ENCODE peak calls at places on chromosome 5, in seven cellular contexts. One of them, this sample, is unnamed. For H3K4me1, the result is how much of the 10 kb centered on the place peaks cover.

GRCh38 chr5:139061274-139061673 is 136.9 kb downstream of the SIL1 start:
- DNase-seq in thoracic aorta: peak
- DNase-seq in HCT116: no peak
- DNase-seq in body of pancreas: peak
- DNase-seq in lung: no peak
- DNase-seq in heart right ventricle: peak
- DNase-seq in GM23338: no peak
- DNase-seq in this sample: no peak

GRCh38 chr5:147098233-147098790 is 136.5 kb upstream of the STK32A start:
- DNase-seq in GM23338: peak
- DNase-seq in heart right ventricle: no peak
- DNase-seq in HCT116: peak
- DNase-seq in lung: no peak
- DNase-seq in body of pancreas: peak
- DNase-seq in thoracic aorta: no peak
- DNase-seq in this sample: no peak

GRCh38 chr5:59661939-59662615 is 231.4 kb downstream of the PDE4D start:
- DNase-seq in HCT116: no peak
- DNase-seq in lung: no peak
- DNase-seq in thoracic aorta: no peak
- DNase-seq in body of pancreas: no peak
- DNase-seq in GM23338: peak
- DNase-seq in heart right ventricle: no peak
- DNase-seq in this sample: no peak

GRCh38 chr5:150987746-150988145 is 32.6 kb upstream of the GPX3 start:
- DNase-seq in body of pancreas: no peak
- DNase-seq in GM23338: no peak
- DNase-seq in HCT116: no peak
- DNase-seq in lung: no peak
- DNase-seq in thoracic aorta: no peak
- DNase-seq in heart right ventricle: no peak
- DNase-seq in this sample: no peak

GRCh38 chr5:75461679-75462078 is 49.8 kb downstream of the CERT1 start:
- DNase-seq in lung: no peak
- DNase-seq in heart right ventricle: no peak
- DNase-seq in GM23338: no peak
- DNase-seq in body of pancreas: no peak
- DNase-seq in HCT116: no peak
- DNase-seq in thoracic aorta: no peak
- DNase-seq in this sample: no peak

GRCh38 chr5:39671421-39672110 is 246.8 kb upstream of the DAB2 start:
- DNase-seq in heart right ventricle: no peak
- DNase-seq in body of pancreas: no peak
- DNase-seq in HCT116: no peak
- DNase-seq in lung: no peak
- DNase-seq in thoracic aorta: no peak
- DNase-seq in GM23338: no peak
- DNase-seq in this sample: no peak

GRCh38 chr5:74995931-74996330 is 56.4 kb downstream of the GCNT4 start:
- DNase-seq in heart right ventricle: no peak
- DNase-seq in GM23338: no peak
- DNase-seq in thoracic aorta: no peak
- DNase-seq in body of pancreas: no peak
- DNase-seq in HCT116: no peak
- DNase-seq in lung: no peak
- DNase-seq in this sample: no peak

GRCh38 chr5:69295088-69295754 is 37.4 kb downstream of the CCDC125 start:
- DNase-seq in body of pancreas: no peak
- DNase-seq in lung: no peak
- DNase-seq in GM23338: peak
- DNase-seq in heart right ventricle: no peak
- DNase-seq in thoracic aorta: no peak
- DNase-seq in HCT116: no peak
- DNase-seq in this sample: no peak

GRCh38 chr5:91162534-91163381 is 220.4 kb downstream of the ARRDC3 start:
- DNase-seq in lung: peak
- DNase-seq in HCT116: peak
- DNase-seq in body of pancreas: peak
- DNase-seq in thoracic aorta: peak
- DNase-seq in GM23338: no peak
- DNase-seq in heart right ventricle: no peak
- DNase-seq in this sample: peak

GRCh38 chr5:170960567-170960966 is 98.7 kb downstream of the RANBP17 start:
- DNase-seq in body of pancreas: no peak
- DNase-seq in HCT116: no peak
- DNase-seq in GM23338: no peak
- DNase-seq in heart right ventricle: no peak
- DNase-seq in thoracic aorta: no peak
- DNase-seq in lung: no peak
- DNase-seq in this sample: no peak

GRCh38 chr5:159211712-159212111 is 2.4 kb upstream of the RNF145 start:
- DNase-seq in body of pancreas: no peak
- DNase-seq in lung: peak
- DNase-seq in heart right ventricle: no peak
- DNase-seq in GM23338: no peak
- DNase-seq in HCT116: no peak
- DNase-seq in thoracic aorta: no peak
- DNase-seq in this sample: no peak

GRCh38 chr5:520850-521226 is 3.4 kb downstream of the SLC9A3 start:
- DNase-seq in lung: no peak
- DNase-seq in thoracic aorta: no peak
- DNase-seq in body of pancreas: no peak
- DNase-seq in heart right ventricle: no peak
- DNase-seq in HCT116: no peak
- DNase-seq in GM23338: no peak
- DNase-seq in this sample: no peak

GRCh38 chr5:39730011-39730410 is 305.2 kb upstream of the DAB2 start:
- DNase-seq in GM23338: no peak
- DNase-seq in HCT116: no peak
- DNase-seq in body of pancreas: no peak
- DNase-seq in heart right ventricle: no peak
- DNase-seq in lung: no peak
- DNase-seq in thoracic aorta: no peak
- DNase-seq in this sample: no peak

GRCh38 chr5:92337772-92338234 is 954.7 kb upstream of the ARRDC3 start:
- DNase-seq in thoracic aorta: no peak
- DNase-seq in body of pancreas: no peak
- DNase-seq in GM23338: no peak
- DNase-seq in HCT116: no peak
- DNase-seq in lung: no peak
- DNase-seq in heart right ventricle: no peak
- DNase-seq in this sample: no peak

GRCh38 chr5:63959177-63959982 is 2.9 kb downstream of the HTR1A start:
- DNase-seq in GM23338: peak
- DNase-seq in body of pancreas: peak
- DNase-seq in thoracic aorta: no peak
- DNase-seq in heart right ventricle: no peak
- DNase-seq in lung: no peak
- DNase-seq in HCT116: no peak
- DNase-seq in this sample: no peak

GRCh38 chr5:140000332-140000731 is 42.8 kb downstream of the NRG2 start:
- DNase-seq in lung: peak
- DNase-seq in HCT116: no peak
- DNase-seq in GM23338: no peak
- DNase-seq in thoracic aorta: no peak
- DNase-seq in body of pancreas: peak
- DNase-seq in heart right ventricle: peak
- DNase-seq in this sample: no peak

GRCh38 chr5:105259581-105260217 is 1697.1 kb upstream of the NUDT12 start:
- DNase-seq in heart right ventricle: no peak
- DNase-seq in lung: no peak
- DNase-seq in GM23338: peak
- DNase-seq in body of pancreas: no peak
- DNase-seq in thoracic aorta: no peak
- DNase-seq in HCT116: no peak
- DNase-seq in this sample: no peak

GRCh38 chr5:78025540-78025939 is 249.4 kb upstream of the TBCA start:
- DNase-seq in HCT116: no peak
- DNase-seq in lung: no peak
- DNase-seq in heart right ventricle: no peak
- DNase-seq in body of pancreas: no peak
- DNase-seq in GM23338: peak
- DNase-seq in thoracic aorta: no peak
- DNase-seq in this sample: no peak

GRCh38 chr5:168152660-168153059 is 138.8 kb upstream of the WWC1 start:
- DNase-seq in GM23338: no peak
- DNase-seq in thoracic aorta: no peak
- DNase-seq in lung: no peak
- DNase-seq in heart right ventricle: no peak
- DNase-seq in HCT116: no peak
- DNase-seq in body of pancreas: no peak
- DNase-seq in this sample: no peak

GRCh38 chr5:179262126-179262920 is 82.9 kb downstream of the ADAMTS2 start:
- DNase-seq in thoracic aorta: no peak
- DNase-seq in heart right ventricle: no peak
- DNase-seq in HCT116: no peak
- DNase-seq in lung: no peak
- DNase-seq in body of pancreas: peak
- DNase-seq in GM23338: no peak
- DNase-seq in this sample: no peak

GRCh38 chr5:141950207-141951005 is 7.6 kb downstream of the PCDH12 start:
- DNase-seq in body of pancreas: no peak
- DNase-seq in HCT116: no peak
- DNase-seq in lung: no peak
- DNase-seq in heart right ventricle: no peak
- DNase-seq in GM23338: no peak
- DNase-seq in thoracic aorta: no peak
- DNase-seq in this sample: no peak

GRCh38 chr5:141948812-141949211 is 9.2 kb downstream of the PCDH12 start:
- DNase-seq in heart right ventricle: no peak
- DNase-seq in body of pancreas: no peak
- DNase-seq in thoracic aorta: no peak
- DNase-seq in HCT116: no peak
- DNase-seq in GM23338: no peak
- DNase-seq in lung: no peak
- DNase-seq in this sample: no peak

GRCh38 chr5:141951341-141951781 is 6.6 kb downstream of the PCDH12 start:
- DNase-seq in heart right ventricle: no peak
- DNase-seq in thoracic aorta: no peak
- DNase-seq in HCT116: no peak
- DNase-seq in GM23338: peak
- DNase-seq in body of pancreas: no peak
- DNase-seq in lung: no peak
- DNase-seq in this sample: no peak

GRCh38 chr5:141954193-141954592 is 3.8 kb downstream of the PCDH12 start:
- DNase-seq in thoracic aorta: no peak
- DNase-seq in HCT116: no peak
- DNase-seq in GM23338: no peak
- DNase-seq in body of pancreas: no peak
- DNase-seq in heart right ventricle: no peak
- DNase-seq in lung: no peak
- DNase-seq in this sample: no peak

GRCh38 chr5:141952030-141952429 is 6.0 kb downstream of the PCDH12 start:
- DNase-seq in GM23338: no peak
- DNase-seq in body of pancreas: no peak
- DNase-seq in lung: no peak
- DNase-seq in thoracic aorta: no peak
- DNase-seq in heart right ventricle: no peak
- DNase-seq in HCT116: no peak
- DNase-seq in this sample: no peak
- H3K4me1 ChIP-seq in GM23338: under half
- H3K4me1 ChIP-seq in body of pancreas: under half
- H3K4me1 ChIP-seq in lung: under half
- H3K4me1 ChIP-seq in thoracic aorta: under half
- H3K4me1 ChIP-seq in heart right ventricle: half or more
- H3K4me1 ChIP-seq in HCT116: under half
- H3K4me1 ChIP-seq in this sample: under half

GRCh38 chr5:67964619-67965018 is 250.9 kb upstream of the PIK3R1 start:
- DNase-seq in heart right ventricle: no peak
- DNase-seq in GM23338: no peak
- DNase-seq in lung: no peak
- DNase-seq in thoracic aorta: no peak
- DNase-seq in HCT116: no peak
- DNase-seq in body of pancreas: no peak
- DNase-seq in this sample: no peak
- TF ChIP-seq CTCF in heart right ventricle: no peak
- TF ChIP-seq CTCF in GM23338: no peak
- TF ChIP-seq CTCF in lung: no peak
- TF ChIP-seq CTCF in thoracic aorta: no peak
- TF ChIP-seq CTCF in HCT116: no peak
- TF ChIP-seq CTCF in body of pancreas: no peak
- TF ChIP-seq CTCF in this sample: no peak

GRCh38 chr5:95668216-95668615 is 14.6 kb downstream of the SPATA9 start:
- DNase-seq in body of pancreas: no peak
- DNase-seq in thoracic aorta: no peak
- DNase-seq in HCT116: no peak
- DNase-seq in GM23338: no peak
- DNase-seq in heart right ventricle: no peak
- DNase-seq in lung: no peak
- DNase-seq in this sample: no peak

GRCh38 chr5:95667219-95667618 is 15.6 kb downstream of the SPATA9 start:
- DNase-seq in heart right ventricle: no peak
- DNase-seq in thoracic aorta: no peak
- DNase-seq in HCT116: no peak
- DNase-seq in GM23338: no peak
- DNase-seq in lung: no peak
- DNase-seq in body of pancreas: no peak
- DNase-seq in this sample: no peak

GRCh38 chr5:95667678-95668077 is 15.1 kb downstream of the SPATA9 start:
- DNase-seq in GM23338: no peak
- DNase-seq in lung: no peak
- DNase-seq in HCT116: no peak
- DNase-seq in thoracic aorta: no peak
- DNase-seq in body of pancreas: no peak
- DNase-seq in heart right ventricle: no peak
- DNase-seq in this sample: no peak

GRCh38 chr5:95662946-95663345 is 16.4 kb downstream of the RFESD start:
- DNase-seq in HCT116: no peak
- DNase-seq in body of pancreas: no peak
- DNase-seq in heart right ventricle: no peak
- DNase-seq in GM23338: no peak
- DNase-seq in lung: no peak
- DNase-seq in thoracic aorta: no peak
- DNase-seq in this sample: no peak

DNA sequence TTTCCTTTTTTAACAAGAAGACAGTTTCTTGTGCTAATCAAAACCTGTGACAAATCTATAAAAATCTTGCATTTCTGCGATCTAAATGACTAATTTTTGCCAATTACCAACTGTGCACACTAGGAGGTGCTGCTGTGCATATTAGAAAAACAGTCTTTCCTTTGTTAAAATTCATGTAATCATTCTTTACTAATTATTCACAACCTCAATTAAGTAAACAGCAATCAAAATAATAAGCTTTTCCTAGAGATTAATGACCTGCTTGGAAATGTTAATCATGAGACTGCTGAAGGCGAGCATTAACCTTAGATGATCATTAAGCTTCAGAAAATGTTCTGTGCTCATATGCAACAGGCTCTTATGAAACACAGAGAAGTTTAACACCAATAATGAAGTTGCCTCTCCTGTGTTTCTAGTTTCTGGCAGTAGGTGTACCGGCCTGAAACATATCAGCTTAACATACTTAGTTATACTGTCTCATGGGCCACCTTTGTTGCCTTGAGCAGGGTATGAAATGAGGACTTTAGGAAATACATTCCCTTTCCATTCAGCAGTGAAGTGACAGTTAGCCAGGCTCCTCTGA is 17.7 kb downstream of the RFESD start:
- DNase-seq in body of pancreas: peak
- DNase-seq in thoracic aorta: no peak
- DNase-seq in GM23338: peak
- DNase-seq in lung: no peak
- DNase-seq in heart right ventricle: no peak
- DNase-seq in HCT116: peak
- DNase-seq in this sample: no peak
- H3K4me1 ChIP-seq in body of pancreas: under half
- H3K4me1 ChIP-seq in thoracic aorta: under half
- H3K4me1 ChIP-seq in GM23338: under half
- H3K4me1 ChIP-seq in lung: under half
- H3K4me1 ChIP-seq in heart right ventricle: under half
- H3K4me1 ChIP-seq in HCT116: under half
- H3K4me1 ChIP-seq in this sample: under half

GRCh38 chr5:169265888-169266287 is 35.1 kb downstream of the SLIT3 start:
- DNase-seq in thoracic aorta: no peak
- DNase-seq in body of pancreas: no peak
- DNase-seq in GM23338: peak
- DNase-seq in HCT116: no peak
- DNase-seq in heart right ventricle: no peak
- DNase-seq in lung: no peak
- DNase-seq in this sample: no peak
- TF ChIP-seq CTCF in thoracic aorta: no peak
- TF ChIP-seq CTCF in body of pancreas: no peak
- TF ChIP-seq CTCF in GM23338: peak
- TF ChIP-seq CTCF in HCT116: peak
- TF ChIP-seq CTCF in heart right ventricle: no peak
- TF ChIP-seq CTCF in lung: no peak
- TF ChIP-seq CTCF in this sample: peak